ENCODE peak calls at places on chromosomes 7 and 10, in seven cellular contexts. Z, U, T, P, K, Y and M are unnamed samples.

GRCh38 chr10:68869623-68870022 is 31.5 kb upstream of the DDX50 start:
- DNase-seq in U (no peak), P (no peak), Y (no peak), K (no peak), Z (no peak), T (no peak), M (no peak)

GRCh38 chr7:65722361-65722792 is 150.5 kb upstream of the VKORC1L1 start:
- DNase-seq in K (peak; percentile 49), P (peak; percentile 22), Y (peak; percentile 48), Z (peak; percentile 6), T (no peak), U (peak; percentile 95), M (peak; percentile 81)

GRCh38 chr7:22301790-22302189 is 55.2 kb downstream of the RAPGEF5 start:
- DNase-seq in P (no peak), U (no peak), K (no peak), Y (no peak), Z (no peak), T (no peak), M (no peak)

GRCh38 chr7:2260820-2261219 is 18.8 kb downstream of the NUDT1 start:
- DNase-seq in U (peak; percentile 69), Y (no peak), Z (no peak), K (no peak), P (peak; percentile 18), T (no peak), M (peak; percentile 4)

GRCh38 chr10:91598211-91598981 is 34.5 kb downstream of the PPP1R3C start:
- DNase-seq in P (peak; percentile 79), T (no peak), Y (no peak), U (no peak), K (no peak), Z (peak; percentile 93), M (no peak)

GRCh38 chr10:116044722-116045374 is 228.2 kb downstream of the GFRA1 start:
- DNase-seq in P (no peak), T (peak; percentile 20), Z (peak; percentile 51), Y (no peak), U (no peak), K (no peak), M (no peak)

GRCh38 chr7:99380032-99380822 is 5.7 kb downstream of the ARPC1B start:
- DNase-seq in Y (peak; percentile 82), P (peak; percentile 89), Z (peak; percentile 39), K (no peak), T (no peak), U (no peak), M (no peak)

GRCh38 chr7:18357691-18358090 is 137.9 kb upstream of the HDAC9 start:
- DNase-seq in P (no peak), U (no peak), Z (peak; percentile 1), K (no peak), Y (peak; percentile 14), T (no peak), M (no peak)

GRCh38 chr10:42864575-42864974 is 82.0 kb downstream of the BMS1 start:
- DNase-seq in Z (no peak), U (no peak), T (no peak), Y (no peak), P (no peak), K (no peak), M (no peak)

GRCh38 chr10:69303632-69304035 is 25.3 kb downstream of the HK1 start:
- DNase-seq in K (no peak), P (no peak), Z (peak; percentile 42), T (no peak), U (no peak), Y (no peak), M (no peak)